ENCODE peak calls at places on chromosome 1, in seven cellular contexts. V is ovary, R is A549, F is heart left ventricle, H is suprapubic skin, T is sigmoid colon, P is IMR-90. G is an unnamed sample.

GRCh38 chr1:197027359-197027758 is 39.7 kb downstream of the F13B start:
- DNase-seq in V (no peak), R (peak), F (no peak), H (no peak), T (no peak), P (no peak), G (no peak)

GRCh38 chr1:21568809-21569385 is 59.7 kb downstream of the ALPL start:
- DNase-seq in V (no peak), R (no peak), F (no peak), H (no peak), T (no peak), P (no peak), G (no peak)

GRCh38 chr1:91836307-91837056 is 49.5 kb downstream of the TGFBR3 start:
- DNase-seq in V (no peak), R (no peak), F (no peak), H (no peak), T (no peak), P (no peak), G (no peak)

GRCh38 chr1:10694274-10694632 is 102.2 kb downstream of the CASZ1 start:
- DNase-seq in V (no peak), R (peak), F (no peak), H (no peak), T (no peak), P (no peak), G (peak)

GRCh38 chr1:101150676-101151075 is 86.1 kb upstream of the S1PR1 start:
- DNase-seq in V (no peak), R (no peak), F (no peak), H (no peak), T (no peak), P (peak), G (peak)

GRCh38 chr1:10599194-10599861 is 124.6 kb downstream of the PEX14 start:
- DNase-seq in V (no peak), R (peak), F (no peak), H (no peak), T (no peak), P (peak), G (peak)

GRCh38 chr1:204350857-204351573 is 8.7 kb downstream of the PLEKHA6 start:
- DNase-seq in V (peak), R (no peak), F (peak), H (no peak), T (peak), P (peak), G (no peak)

GRCh38 chr1:43348809-43349593 is 9.8 kb upstream of the CDC20 start:
- DNase-seq in V (peak), R (peak), F (peak), H (peak), T (peak), P (no peak), G (peak)

GRCh38 chr1:198595765-198596164 is 43.1 kb upstream of the PTPRC start:
- DNase-seq in V (no peak), R (no peak), F (no peak), H (no peak), T (no peak), P (no peak), G (no peak)

GRCh38 chr1:10152709-10153284 is 57.6 kb upstream of the KIF1B start:
- DNase-seq in V (peak), R (peak), F (no peak), H (no peak), T (no peak), P (peak), G (peak)

GRCh38 chr1:119160435-119160834 is 20.0 kb upstream of the WARS2 start:
- DNase-seq in V (no peak), R (no peak), F (no peak), H (no peak), T (no peak), P (peak), G (no peak)

GRCh38 chr1:208045410-208046252 is 134.7 kb upstream of the CD34 start:
- DNase-seq in V (no peak), R (peak), F (no peak), H (no peak), T (no peak), P (no peak), G (no peak)

GRCh38 chr1:153572569-153573015 is 6.9 kb upstream of the S100A2 start:
- DNase-seq in V (peak), R (peak), F (peak), H (no peak), T (peak), P (peak), G (peak)

GRCh38 chr1:230834292-230834691 is 34.0 kb downstream of the C1orf198 start:
- DNase-seq in V (no peak), R (no peak), F (no peak), H (no peak), T (no peak), P (no peak), G (no peak)

GRCh38 chr1:55007626-55008025 is 8.9 kb downstream of the BSND start:
- DNase-seq in V (no peak), R (no peak), F (no peak), H (no peak), T (no peak), P (peak), G (peak)

GRCh38 chr1:177586429-177586828 is 383.4 kb downstream of the SEC16B start:
- DNase-seq in V (no peak), R (no peak), F (no peak), H (no peak), T (no peak), P (peak), G (no peak)

GRCh38 chr1:20174937-20175666 is 10.8 kb upstream of the UBXN10 start:
- DNase-seq in V (no peak), R (no peak), F (no peak), H (no peak), T (no peak), P (no peak), G (no peak)

GRCh38 chr1:228093050-228093906 is 9.8 kb downstream of the C1orf35 start:
- DNase-seq in V (peak), R (no peak), F (no peak), H (no peak), T (peak), P (no peak), G (no peak)

GRCh38 chr1:208542309-208542708 is 298.1 kb upstream of the PLXNA2 start:
- DNase-seq in V (no peak), R (no peak), F (no peak), H (no peak), T (no peak), P (no peak), G (no peak)

GRCh38 chr1:42340093-42340492 is 5.1 kb upstream of the FOXJ3 start:
- DNase-seq in V (no peak), R (peak), F (no peak), H (no peak), T (no peak), P (peak), G (no peak)

GRCh38 chr1:70143052-70143659 is 62.2 kb downstream of the LRRC40 start:
- DNase-seq in V (no peak), R (no peak), F (no peak), H (no peak), T (no peak), P (peak), G (no peak)

GRCh38 chr1:227922501-227923352 is 25.0 kb downstream of the WNT9A start:
- DNase-seq in V (no peak), R (no peak), F (no peak), H (no peak), T (no peak), P (no peak), G (no peak)

GRCh38 chr1:91572044-91572443 is 71.4 kb downstream of the CDC7 start:
- DNase-seq in V (no peak), R (no peak), F (no peak), H (peak), T (no peak), P (no peak), G (no peak)

GRCh38 chr1:63320024-63320799 is 2.2 kb upstream of the FOXD3 start:
- DNase-seq in V (no peak), R (no peak), F (no peak), H (no peak), T (no peak), P (no peak), G (no peak)

GRCh38 chr1:91594383-91595065 is 93.9 kb downstream of the CDC7 start:
- DNase-seq in V (no peak), R (no peak), F (no peak), H (no peak), T (no peak), P (no peak), G (no peak)

GRCh38 chr1:204503122-204503912 is 8.7 kb upstream of the PIK3C2B start:
- DNase-seq in V (no peak), R (peak), F (no peak), H (no peak), T (no peak), P (peak), G (peak)

GRCh38 chr1:36083635-36084501 is at the start of gene TEKT2:
- DNase-seq in V (peak), R (no peak), F (no peak), H (peak), T (peak), P (no peak), G (no peak)

GRCh38 chr1:75133754-75134655 is at the start of gene LHX8:
- DNase-seq in V (no peak), R (peak), F (no peak), H (no peak), T (no peak), P (no peak), G (no peak)

GRCh38 chr1:43318831-43319230 is 18.0 kb downstream of the TIE1 start:
- DNase-seq in V (no peak), R (no peak), F (no peak), H (peak), T (peak), P (no peak), G (no peak)

GRCh38 chr1:222818171-222818570 is 3.3 kb downstream of the DISP1 start:
- DNase-seq in V (no peak), R (no peak), F (no peak), H (no peak), T (no peak), P (no peak), G (no peak)

GRCh38 chr1:161092621-161093028 is 3.3 kb upstream of the NECTIN4 start:
- DNase-seq in V (no peak), R (no peak), F (no peak), H (no peak), T (no peak), P (peak), G (peak)

GRCh38 chr1:181324797-181325616 is 158.3 kb upstream of the CACNA1E start:
- DNase-seq in V (no peak), R (peak), F (no peak), H (no peak), T (no peak), P (no peak), G (no peak)

GRCh38 chr1:191343816-191344215 is 814.4 kb upstream of the RGS18 start:
- DNase-seq in V (no peak), R (no peak), F (no peak), H (no peak), T (no peak), P (peak), G (peak)

GRCh38 chr1:91864017-91864700 is 21.8 kb downstream of the TGFBR3 start:
- DNase-seq in V (no peak), R (no peak), F (no peak), H (no peak), T (no peak), P (peak), G (no peak)

GRCh38 chr1:64861611-64862010 is 104.7 kb downstream of the JAK1 start:
- DNase-seq in V (no peak), R (peak), F (no peak), H (no peak), T (no peak), P (peak), G (peak)

GRCh38 chr1:100441651-100442050 is 89.3 kb downstream of the CDC14A start:
- DNase-seq in V (no peak), R (no peak), F (no peak), H (no peak), T (no peak), P (no peak), G (no peak)

GRCh38 chr1:87115317-87115885 is 201.0 kb downstream of the HS2ST1 start:
- DNase-seq in V (no peak), R (no peak), F (no peak), H (no peak), T (no peak), P (peak), G (peak)

GRCh38 chr1:234591131-234591530 is 18.8 kb downstream of the IRF2BP2 start:
- DNase-seq in V (no peak), R (no peak), F (no peak), H (no peak), T (no peak), P (no peak), G (no peak)

GRCh38 chr1:222306512-222306911 is 241.4 kb downstream of the HHIPL2 start:
- DNase-seq in V (no peak), R (no peak), F (no peak), H (no peak), T (no peak), P (no peak), G (no peak)

GRCh38 chr1:205438213-205439158 is 16.6 kb upstream of the LEMD1 start:
- DNase-seq in V (peak), R (peak), F (peak), H (no peak), T (peak), P (peak), G (peak)

GRCh38 chr1:186659946-186660472 is 20.2 kb downstream of the PTGS2 start:
- DNase-seq in V (no peak), R (no peak), F (no peak), H (no peak), T (no peak), P (no peak), G (no peak)
- TF ChIP-seq POLR2A in V (no peak), R (no peak), F (no peak), H (no peak), T (no peak), P (no peak), G (no peak)

GRCh38 chr1:26692793-26693490 is 2.9 kb upstream of the ARID1A start:
- DNase-seq in V (peak), R (peak), F (peak), H (peak), T (peak), P (peak), G (peak)
- TF ChIP-seq POLR2A in V (peak), R (peak), F (no peak), H (peak), T (no peak), P (peak), G (no peak)

GRCh38 chr1:156103521-156103947 is 11.0 kb upstream of the LMNA start:
- DNase-seq in V (peak), R (no peak), F (peak), H (peak), T (peak), P (peak), G (peak)

GRCh38 chr1:156104861-156105546 is 9.5 kb upstream of the LMNA start:
- DNase-seq in V (peak), R (peak), F (no peak), H (peak), T (peak), P (peak), G (no peak)

GRCh38 chr1:156101880-156102279 is 12.6 kb upstream of the LMNA start:
- DNase-seq in V (peak), R (no peak), F (peak), H (peak), T (peak), P (no peak), G (no peak)

GRCh38 chr1:156102634-156103511 is 11.6 kb upstream of the LMNA start:
- DNase-seq in V (no peak), R (no peak), F (peak), H (no peak), T (peak), P (peak), G (no peak)

GRCh38 chr1:156104065-156104810 is 10.3 kb upstream of the LMNA start:
- DNase-seq in V (peak), R (peak), F (peak), H (peak), T (peak), P (peak), G (peak)
- TF ChIP-seq POLR2A in V (peak), R (no peak), F (no peak), H (peak), T (no peak), P (peak), G (peak)

GRCh38 chr1:237748192-237748591 is 142.5 kb downstream of the ZP4 start:
- DNase-seq in V (no peak), R (no peak), F (no peak), H (no peak), T (no peak), P (no peak), G (no peak)
- TF ChIP-seq POLR2A in V (no peak), R (no peak), F (no peak), H (no peak), T (no peak), P (no peak), G (no peak)

DNA sequence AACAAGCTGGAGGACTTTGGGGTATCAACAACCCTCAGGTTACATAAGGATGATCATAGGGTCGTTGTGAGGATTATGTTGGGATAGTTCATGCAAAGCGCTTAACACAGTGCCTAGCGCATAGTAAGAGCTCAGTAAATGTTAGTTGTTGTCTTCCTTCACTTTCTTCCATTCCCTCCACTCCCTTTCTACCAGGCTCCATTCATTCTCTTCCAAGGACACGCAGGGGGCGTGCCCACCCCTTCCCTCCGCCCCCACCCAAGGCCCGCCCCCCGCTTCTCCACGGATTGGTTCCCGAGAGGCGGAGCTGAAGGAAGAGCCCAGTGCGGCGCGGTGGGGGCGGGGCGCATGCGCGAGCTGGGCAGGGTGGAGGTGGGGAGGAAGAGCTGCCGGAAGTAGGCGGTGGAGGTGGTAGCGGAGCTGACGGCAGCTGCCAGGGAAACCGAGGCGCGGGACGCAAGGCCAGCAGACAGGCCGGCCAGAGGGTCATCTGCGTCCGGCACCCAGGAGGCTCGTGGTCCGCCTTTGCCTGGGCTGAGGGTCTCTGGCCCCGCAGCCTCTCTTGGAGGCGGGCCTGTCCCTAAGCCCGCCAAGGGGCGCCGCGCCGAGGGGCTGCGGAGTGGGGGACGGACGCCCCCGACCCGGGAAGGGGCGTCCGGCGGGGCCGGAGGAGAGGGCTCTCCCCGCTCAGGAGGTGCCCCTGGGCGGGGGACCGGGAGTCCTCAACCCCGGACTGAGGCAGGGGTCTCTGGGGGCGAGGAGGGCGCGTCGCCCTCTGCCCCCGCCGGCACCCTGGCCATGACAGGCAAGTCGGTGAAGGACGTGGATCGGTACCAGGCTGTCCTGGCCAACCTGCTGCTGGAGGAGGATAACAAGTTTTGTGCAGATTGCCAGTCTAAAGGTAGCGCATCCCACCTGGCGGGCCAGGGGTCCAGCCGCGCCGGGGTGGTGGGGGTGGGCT is at the start of gene SMAP2:
- DNase-seq in V (peak), R (peak), F (peak), H (peak), T (peak), P (peak), G (peak)
- TF ChIP-seq POLR2A in V (no peak), R (peak), F (no peak), H (peak), T (peak), P (peak), G (peak)